ENCODE peak calls at places on chromosomes 16 and 17, in nine cellular contexts. One of them, this sample, is unnamed. For H3K36me3, the result is how much of the 10 kb centered on the place peaks cover.

GRCh38 chr17:81390029-81390428 is 5.2 kb upstream of the BAHCC1 start:
- DNase-seq in endothelial cell of umbilical vein: no peak
- DNase-seq in HCT116: no peak
- DNase-seq in suprapubic skin: no peak
- DNase-seq in transverse colon: no peak
- DNase-seq in breast epithelium: no peak
- DNase-seq in HepG2: no peak
- DNase-seq in spleen: no peak
- DNase-seq in prostate gland: no peak
- DNase-seq in this sample: no peak

GRCh38 chr16:68749424-68749823 is 12.3 kb downstream of the CDH1 start:
- DNase-seq in endothelial cell of umbilical vein: no peak
- DNase-seq in HCT116: no peak
- DNase-seq in suprapubic skin: no peak
- DNase-seq in transverse colon: no peak
- DNase-seq in breast epithelium: no peak
- DNase-seq in HepG2: peak
- DNase-seq in spleen: no peak
- DNase-seq in prostate gland: no peak
- DNase-seq in this sample: no peak

GRCh38 chr17:62923515-62924150 is 42.4 kb upstream of the TANC2 start:
- DNase-seq in endothelial cell of umbilical vein: no peak
- DNase-seq in HCT116: no peak
- DNase-seq in suprapubic skin: no peak
- DNase-seq in transverse colon: no peak
- DNase-seq in breast epithelium: no peak
- DNase-seq in HepG2: no peak
- DNase-seq in spleen: no peak
- DNase-seq in prostate gland: no peak
- DNase-seq in this sample: no peak

GRCh38 chr16:20393801-20394637 is 10.5 kb downstream of the PDILT start:
- DNase-seq in endothelial cell of umbilical vein: peak
- DNase-seq in HCT116: no peak
- DNase-seq in suprapubic skin: no peak
- DNase-seq in transverse colon: peak
- DNase-seq in breast epithelium: no peak
- DNase-seq in HepG2: no peak
- DNase-seq in spleen: no peak
- DNase-seq in prostate gland: peak
- DNase-seq in this sample: peak

GRCh38 chr17:67725232-67726206 is 7.8 kb downstream of the NOL11 start:
- DNase-seq in endothelial cell of umbilical vein: no peak
- DNase-seq in HCT116: no peak
- DNase-seq in suprapubic skin: no peak
- DNase-seq in transverse colon: no peak
- DNase-seq in breast epithelium: no peak
- DNase-seq in HepG2: no peak
- DNase-seq in spleen: no peak
- DNase-seq in prostate gland: no peak
- DNase-seq in this sample: no peak

GRCh38 chr17:58536541-58536940 is 22.1 kb upstream of the MTMR4 start:
- DNase-seq in endothelial cell of umbilical vein: no peak
- DNase-seq in HCT116: no peak
- DNase-seq in suprapubic skin: no peak
- DNase-seq in transverse colon: no peak
- DNase-seq in breast epithelium: no peak
- DNase-seq in HepG2: no peak
- DNase-seq in spleen: no peak
- DNase-seq in prostate gland: no peak
- DNase-seq in this sample: no peak

GRCh38 chr16:6672507-6672906 is 660.1 kb upstream of the RBFOX1 start:
- DNase-seq in endothelial cell of umbilical vein: no peak
- DNase-seq in HCT116: no peak
- DNase-seq in suprapubic skin: no peak
- DNase-seq in transverse colon: no peak
- DNase-seq in breast epithelium: no peak
- DNase-seq in HepG2: no peak
- DNase-seq in spleen: no peak
- DNase-seq in prostate gland: no peak
- DNase-seq in this sample: no peak

GRCh38 chr17:83200746-83201145 is 121.3 kb downstream of the METRNL start:
- DNase-seq in endothelial cell of umbilical vein: no peak
- DNase-seq in HCT116: no peak
- DNase-seq in suprapubic skin: peak
- DNase-seq in transverse colon: no peak
- DNase-seq in breast epithelium: peak
- DNase-seq in HepG2: no peak
- DNase-seq in spleen: peak
- DNase-seq in prostate gland: no peak
- DNase-seq in this sample: no peak

GRCh38 chr17:73591278-73592078 is 52.8 kb downstream of the SDK2 start:
- DNase-seq in endothelial cell of umbilical vein: no peak
- DNase-seq in HCT116: no peak
- DNase-seq in suprapubic skin: no peak
- DNase-seq in transverse colon: peak
- DNase-seq in breast epithelium: no peak
- DNase-seq in HepG2: no peak
- DNase-seq in spleen: peak
- DNase-seq in prostate gland: no peak
- DNase-seq in this sample: no peak

GRCh38 chr17:48179071-48179945 is 71.7 kb downstream of the SNX11 start:
- DNase-seq in endothelial cell of umbilical vein: no peak
- DNase-seq in HCT116: no peak
- DNase-seq in suprapubic skin: no peak
- DNase-seq in transverse colon: no peak
- DNase-seq in breast epithelium: no peak
- DNase-seq in HepG2: no peak
- DNase-seq in spleen: no peak
- DNase-seq in prostate gland: no peak
- DNase-seq in this sample: no peak

GRCh38 chr17:673200-673681 is 41.4 kb downstream of the VPS53 start:
- DNase-seq in endothelial cell of umbilical vein: no peak
- DNase-seq in HCT116: no peak
- DNase-seq in suprapubic skin: no peak
- DNase-seq in transverse colon: no peak
- DNase-seq in breast epithelium: no peak
- DNase-seq in HepG2: no peak
- DNase-seq in spleen: no peak
- DNase-seq in prostate gland: no peak
- DNase-seq in this sample: no peak

GRCh38 chr17:680554-680953 is 34.1 kb downstream of the VPS53 start:
- DNase-seq in endothelial cell of umbilical vein: no peak
- DNase-seq in HCT116: no peak
- DNase-seq in suprapubic skin: no peak
- DNase-seq in transverse colon: no peak
- DNase-seq in breast epithelium: no peak
- DNase-seq in HepG2: no peak
- DNase-seq in spleen: no peak
- DNase-seq in prostate gland: no peak
- DNase-seq in this sample: no peak

GRCh38 chr17:679491-679890 is 35.1 kb downstream of the VPS53 start:
- DNase-seq in endothelial cell of umbilical vein: no peak
- DNase-seq in HCT116: no peak
- DNase-seq in suprapubic skin: no peak
- DNase-seq in transverse colon: no peak
- DNase-seq in breast epithelium: no peak
- DNase-seq in HepG2: no peak
- DNase-seq in spleen: no peak
- DNase-seq in prostate gland: no peak
- DNase-seq in this sample: no peak

GRCh38 chr17:676965-677364 is 37.7 kb downstream of the VPS53 start:
- DNase-seq in endothelial cell of umbilical vein: no peak
- DNase-seq in HCT116: no peak
- DNase-seq in suprapubic skin: no peak
- DNase-seq in transverse colon: no peak
- DNase-seq in breast epithelium: no peak
- DNase-seq in HepG2: no peak
- DNase-seq in spleen: no peak
- DNase-seq in prostate gland: no peak
- DNase-seq in this sample: no peak

DNA sequence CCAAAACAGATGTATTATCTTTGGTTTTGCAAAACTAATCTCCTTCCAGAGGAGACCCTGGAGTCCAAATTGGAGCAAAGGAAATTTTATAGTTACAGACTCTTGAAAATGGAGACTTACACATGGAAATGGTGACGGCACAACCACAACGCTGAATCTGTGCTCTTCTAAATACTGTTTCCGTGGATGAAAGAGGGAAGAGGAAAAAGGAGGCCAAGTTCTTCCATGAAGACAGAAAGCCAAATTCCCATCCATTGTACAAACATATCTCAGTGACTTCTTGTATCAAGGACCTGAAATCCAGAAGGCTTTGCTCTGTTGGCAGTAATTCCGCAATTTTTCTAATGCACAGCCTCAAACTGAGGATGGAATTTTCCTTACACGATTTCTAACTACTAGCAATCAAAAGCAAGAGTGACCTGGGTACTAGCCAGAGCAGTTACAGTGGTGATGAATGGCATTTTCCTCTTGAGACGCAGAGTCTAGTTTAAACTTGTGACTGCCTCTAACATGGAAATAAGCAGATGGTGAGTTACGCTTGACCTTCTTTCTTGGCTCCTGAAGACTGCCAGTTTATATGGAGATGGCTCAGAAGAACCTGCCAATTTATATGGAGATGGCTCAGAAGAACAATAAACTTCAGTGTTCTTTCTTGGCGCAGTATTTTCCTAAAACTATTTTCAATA is 38.4 kb downstream of the VPS53 start:
- DNase-seq in endothelial cell of umbilical vein: peak
- DNase-seq in HCT116: no peak
- DNase-seq in suprapubic skin: no peak
- DNase-seq in transverse colon: no peak
- DNase-seq in breast epithelium: peak
- DNase-seq in HepG2: no peak
- DNase-seq in spleen: no peak
- DNase-seq in prostate gland: no peak
- DNase-seq in this sample: no peak
- TF ChIP-seq POLR2AphosphoS5 in endothelial cell of umbilical vein: no peak
- TF ChIP-seq POLR2AphosphoS5 in HCT116: no peak
- TF ChIP-seq POLR2AphosphoS5 in suprapubic skin: no peak
- TF ChIP-seq POLR2AphosphoS5 in transverse colon: no peak
- TF ChIP-seq POLR2AphosphoS5 in breast epithelium: no peak
- TF ChIP-seq POLR2AphosphoS5 in HepG2: no peak
- TF ChIP-seq POLR2AphosphoS5 in spleen: no peak
- TF ChIP-seq POLR2AphosphoS5 in prostate gland: peak
- TF ChIP-seq POLR2AphosphoS5 in this sample: peak

DNA sequence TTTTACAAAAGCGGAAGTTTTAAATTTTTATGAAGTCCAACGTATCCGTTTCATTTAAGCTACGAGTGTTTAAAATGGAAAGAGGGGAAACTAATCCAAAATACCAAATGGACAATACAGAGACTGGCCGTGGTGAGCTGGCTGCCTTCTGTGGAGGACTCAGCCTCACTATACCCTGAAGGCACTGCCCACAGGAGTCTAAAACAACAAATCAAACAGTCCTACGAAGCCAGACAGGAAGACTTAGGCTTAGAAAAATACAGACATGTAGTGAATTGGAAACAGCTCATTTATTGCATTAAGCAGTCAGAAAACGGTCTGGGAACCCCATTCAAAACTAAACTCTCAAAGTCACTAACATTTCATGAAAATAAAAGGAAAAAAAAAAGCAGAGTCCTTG is 75.1 kb downstream of the CYTH1 start:
- DNase-seq in endothelial cell of umbilical vein: peak
- DNase-seq in HCT116: no peak
- DNase-seq in suprapubic skin: no peak
- DNase-seq in transverse colon: no peak
- DNase-seq in breast epithelium: no peak
- DNase-seq in HepG2: no peak
- DNase-seq in spleen: no peak
- DNase-seq in prostate gland: no peak
- DNase-seq in this sample: no peak
- H3K36me3 ChIP-seq in endothelial cell of umbilical vein: under half
- H3K36me3 ChIP-seq in HCT116: under half
- H3K36me3 ChIP-seq in suprapubic skin: under half
- H3K36me3 ChIP-seq in transverse colon: under half
- H3K36me3 ChIP-seq in breast epithelium: under half
- H3K36me3 ChIP-seq in HepG2: under half
- H3K36me3 ChIP-seq in spleen: under half
- H3K36me3 ChIP-seq in prostate gland: under half
- H3K36me3 ChIP-seq in this sample: under half

DNA sequence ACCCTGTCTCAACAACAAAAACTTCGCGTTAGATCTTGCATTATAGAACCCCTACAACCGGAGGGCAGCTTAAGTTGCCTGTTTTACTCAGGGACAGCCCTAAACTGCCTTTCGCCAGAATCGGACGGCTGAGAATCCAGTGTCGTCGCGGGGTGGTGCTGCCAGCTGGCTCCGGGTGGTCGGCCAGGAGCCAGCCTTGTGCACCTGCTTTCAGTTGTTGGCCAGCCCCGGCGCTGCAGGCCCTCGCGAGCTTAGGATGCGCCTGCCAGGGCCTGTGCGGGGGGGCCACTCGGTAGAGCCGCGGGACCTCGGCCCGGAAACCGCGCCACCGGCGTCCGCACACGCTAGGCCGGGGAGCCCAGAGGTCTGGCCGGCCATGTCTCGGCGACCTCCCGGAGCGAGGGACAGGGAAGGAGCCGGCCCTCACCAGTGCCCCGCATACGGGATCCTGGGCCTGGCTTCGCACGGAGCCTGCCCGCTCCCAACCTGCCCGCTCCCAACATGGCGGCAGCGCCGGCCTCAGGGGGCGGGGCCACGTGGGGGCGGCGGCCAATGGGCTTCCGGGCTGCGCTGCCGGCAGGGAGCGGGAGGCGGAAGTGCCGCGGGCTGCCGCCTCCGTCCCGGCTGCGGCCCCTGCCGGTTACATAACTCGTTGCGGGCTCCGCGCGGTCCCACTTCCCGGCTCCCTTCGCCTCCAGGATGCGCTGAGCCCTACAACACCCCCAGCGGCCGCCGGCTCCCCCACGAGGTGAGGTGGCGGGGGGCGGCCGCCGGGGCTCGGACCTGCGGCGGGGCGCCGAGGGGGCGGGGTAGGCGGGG is 14.2 kb downstream of the NAA60 start:
- DNase-seq in endothelial cell of umbilical vein: peak
- DNase-seq in HCT116: peak
- DNase-seq in suprapubic skin: peak
- DNase-seq in transverse colon: peak
- DNase-seq in breast epithelium: peak
- DNase-seq in HepG2: peak
- DNase-seq in spleen: peak
- DNase-seq in prostate gland: peak
- DNase-seq in this sample: peak
- TF ChIP-seq POLR2A in endothelial cell of umbilical vein: peak
- TF ChIP-seq POLR2A in HCT116: peak
- TF ChIP-seq POLR2A in suprapubic skin: peak
- TF ChIP-seq POLR2A in transverse colon: peak
- TF ChIP-seq POLR2A in breast epithelium: no peak
- TF ChIP-seq POLR2A in HepG2: peak
- TF ChIP-seq POLR2A in spleen: no peak
- TF ChIP-seq POLR2A in prostate gland: peak
- TF ChIP-seq POLR2A in this sample: peak

DNA sequence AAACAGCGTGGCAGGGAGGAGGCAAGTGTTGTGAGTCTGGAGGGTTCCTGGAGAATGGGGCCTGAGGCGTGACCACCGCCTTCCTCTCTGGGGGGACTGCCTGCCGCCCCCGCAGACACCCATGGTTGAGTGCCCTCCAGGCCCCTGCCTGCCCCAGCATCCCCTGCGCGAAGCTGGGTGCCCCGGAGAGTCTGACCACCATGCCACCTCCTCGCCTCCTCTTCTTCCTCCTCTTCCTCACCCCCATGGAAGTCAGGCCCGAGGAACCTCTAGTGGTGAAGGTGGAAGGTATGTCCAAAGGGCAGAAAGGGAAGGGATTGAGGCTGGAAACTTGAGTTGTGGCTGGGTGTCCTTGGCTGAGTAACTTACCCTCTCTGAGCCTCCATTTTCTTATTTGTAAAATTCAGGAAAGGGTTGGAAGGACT is at the start of gene CD19:
- DNase-seq in endothelial cell of umbilical vein: no peak
- DNase-seq in HCT116: no peak
- DNase-seq in suprapubic skin: no peak
- DNase-seq in transverse colon: no peak
- DNase-seq in breast epithelium: no peak
- DNase-seq in HepG2: no peak
- DNase-seq in spleen: peak
- DNase-seq in prostate gland: no peak
- DNase-seq in this sample: no peak
- TF ChIP-seq POLR2AphosphoS5 in endothelial cell of umbilical vein: no peak
- TF ChIP-seq POLR2AphosphoS5 in HCT116: no peak
- TF ChIP-seq POLR2AphosphoS5 in suprapubic skin: no peak
- TF ChIP-seq POLR2AphosphoS5 in transverse colon: no peak
- TF ChIP-seq POLR2AphosphoS5 in breast epithelium: no peak
- TF ChIP-seq POLR2AphosphoS5 in HepG2: no peak
- TF ChIP-seq POLR2AphosphoS5 in spleen: peak
- TF ChIP-seq POLR2AphosphoS5 in prostate gland: no peak
- TF ChIP-seq POLR2AphosphoS5 in this sample: no peak

This sample was measured in stomach.